ENCODE peak calls at places on chromosomes 11 and 22, in six cellular contexts. G is NCI-H1930; X is CD4-positive, CD25-positive, alpha-beta regulatory T cell; T is kidney tubule cell; V is AG04450; H is globus pallidus. C is an unnamed sample.

GRCh38 chr11:68340003-68340767 is 27.8 kb downstream of the LRP5 start:
- DNase-seq in G (no peak), X (peak), T (no peak), V (no peak), H (no peak), C (no peak)

GRCh38 chr22:23898006-23898974 is 4.1 kb downstream of the MIF start:
- DNase-seq in G (no peak), X (no peak), T (no peak), V (no peak), H (peak), C (no peak)

GRCh38 chr11:109435121-109435742 is 13.2 kb downstream of the C11orf87 start:
- DNase-seq in G (no peak), X (no peak), T (no peak), V (no peak), H (no peak), C (peak)

GRCh38 chr22:49614966-49615965 is 212.4 kb downstream of the BRD1 start:
- DNase-seq in G (no peak), X (no peak), T (no peak), V (no peak), H (no peak), C (no peak)

GRCh38 chr11:35006389-35007128 is 90.1 kb downstream of the PDHX start:
- DNase-seq in G (no peak), X (no peak), T (no peak), V (no peak), H (peak), C (peak)

GRCh38 chr11:122505304-122506006 is 150.1 kb upstream of the UBASH3B start:
- DNase-seq in G (peak), X (peak), T (peak), V (peak), H (peak), C (peak)

GRCh38 chr11:13923182-13923581 is 39.3 kb upstream of the SPON1 start:
- DNase-seq in G (no peak), X (no peak), T (peak), V (no peak), H (no peak), C (no peak)

GRCh38 chr11:208177-208916 is 839 bp downstream of the RIC8A start:
- DNase-seq in G (peak), X (peak), T (peak), V (no peak), H (peak), C (peak)

GRCh38 chr11:65613091-65613928 is 711 bp downstream of the MAP3K11 start:
- DNase-seq in G (no peak), X (no peak), T (peak), V (no peak), H (peak), C (no peak)

GRCh38 chr22:48498526-48499331 is 1328.9 kb downstream of the BRD1 start:
- DNase-seq in G (no peak), X (no peak), T (no peak), V (no peak), H (no peak), C (no peak)

GRCh38 chr22:30444632-30445437 is 19.3 kb downstream of the MTFP1 start:
- DNase-seq in G (peak), X (peak), T (peak), V (no peak), H (peak), C (peak)

GRCh38 chr11:102438311-102439062 is 14.1 kb downstream of the TMEM123 start:
- DNase-seq in G (no peak), X (no peak), T (no peak), V (no peak), H (no peak), C (no peak)

GRCh38 chr22:46933526-46933925 is 171.1 kb downstream of the TBC1D22A start:
- DNase-seq in G (no peak), X (no peak), T (no peak), V (no peak), H (no peak), C (no peak)

GRCh38 chr11:46281374-46281831 is 3.9 kb downstream of the CREB3L1 start:
- DNase-seq in G (no peak), X (no peak), T (no peak), V (no peak), H (no peak), C (no peak)

GRCh38 chr11:118620529-118621070 is 13.2 kb downstream of the PHLDB1 start:
- DNase-seq in G (no peak), X (no peak), T (peak), V (no peak), H (no peak), C (peak)

GRCh38 chr11:12276831-12277475 is 100.4 kb upstream of the PARVA start:
- DNase-seq in G (no peak), X (no peak), T (no peak), V (no peak), H (no peak), C (no peak)

GRCh38 chr22:42805998-42806481 is 51.0 kb downstream of the ARFGAP3 start:
- DNase-seq in G (no peak), X (no peak), T (peak), V (no peak), H (no peak), C (peak)

GRCh38 chr22:29175312-29175835 is 30.3 kb upstream of the EMID1 start:
- DNase-seq in G (no peak), X (no peak), T (no peak), V (no peak), H (no peak), C (no peak)

GRCh38 chr22:27273386-27273785 is 528.2 kb downstream of the MN1 start:
- DNase-seq in G (no peak), X (no peak), T (no peak), V (no peak), H (peak), C (no peak)

GRCh38 chr22:42907404-42908081 is 50.5 kb upstream of the ARFGAP3 start:
- DNase-seq in G (no peak), X (no peak), T (no peak), V (no peak), H (no peak), C (no peak)

GRCh38 chr11:12914401-12914912 is 94.7 kb upstream of the RASSF10 start:
- DNase-seq in G (no peak), X (no peak), T (peak), V (no peak), H (peak), C (no peak)

GRCh38 chr11:63549411-63549810 is 12.8 kb downstream of the PLAAT4 start:
- DNase-seq in G (no peak), X (no peak), T (no peak), V (no peak), H (peak), C (no peak)

GRCh38 chr11:65911682-65912568 is 6.9 kb downstream of the C11orf68 start:
- DNase-seq in G (peak), X (no peak), T (peak), V (no peak), H (no peak), C (peak)

GRCh38 chr11:102007567-102008437 is 39.4 kb upstream of the CFAP300 start:
- DNase-seq in G (peak), X (peak), T (peak), V (peak), H (peak), C (peak)

GRCh38 chr11:117960406-117960805 is 25.8 kb upstream of the IL10RA start:
- DNase-seq in G (no peak), X (no peak), T (no peak), V (no peak), H (no peak), C (no peak)

GRCh38 chr11:46450846-46451470 is 59.4 kb upstream of the CHRM4 start:
- DNase-seq in G (no peak), X (no peak), T (no peak), V (no peak), H (no peak), C (no peak)

GRCh38 chr11:127470485-127470884 is 469.9 kb upstream of the KIRREL3 start:
- DNase-seq in G (peak), X (no peak), T (peak), V (no peak), H (no peak), C (peak)

GRCh38 chr11:75495749-75496641 is 29.7 kb downstream of the GDPD5 start:
- DNase-seq in G (no peak), X (no peak), T (no peak), V (no peak), H (no peak), C (peak)

GRCh38 chr11:61618991-61619390 is 38.1 kb upstream of the SYT7 start:
- DNase-seq in G (no peak), X (no peak), T (no peak), V (no peak), H (no peak), C (no peak)

GRCh38 chr11:14611939-14612338 is 31.7 kb upstream of the PDE3B start:
- DNase-seq in G (no peak), X (no peak), T (no peak), V (no peak), H (no peak), C (no peak)

GRCh38 chr11:73866586-73866996 is 10.1 kb downstream of the COA4 start:
- DNase-seq in G (no peak), X (no peak), T (peak), V (peak), H (no peak), C (peak)

C was measured in M059J.